ENCODE peak calls at places on chromosome 14, in five cellular contexts. T is HCT116, W is epithelial cell of esophagus, B is A673, H is transverse colon. C is an unnamed sample.

GRCh38 chr14:104973215-104974145 is 4.7 kb downstream of the AHNAK2 start:
- DNase-seq in W (peak), T (peak), H (peak), B (peak), C (peak)

GRCh38 chr14:99662846-99663245 is 17.9 kb downstream of the HHIPL1 start:
- DNase-seq in T (no peak), W (no peak), B (no peak), H (no peak), C (no peak)

GRCh38 chr14:100532154-100532915 is 54.9 kb downstream of the BEGAIN start:
- DNase-seq in B (no peak), T (no peak), W (peak), H (no peak), C (no peak)

GRCh38 chr14:99566390-99567354 is 37.3 kb downstream of the CCDC85C start:
- DNase-seq in H (no peak), T (no peak), W (no peak), B (no peak), C (no peak)

GRCh38 chr14:36183402-36183801 is 6.9 kb upstream of the PTCSC3 start:
- DNase-seq in B (no peak), T (no peak), H (no peak), W (peak), C (no peak)

GRCh38 chr14:64955297-64955696 is 12.8 kb upstream of the GPX2 start:
- DNase-seq in B (no peak), W (no peak), H (no peak), T (no peak), C (no peak)

GRCh38 chr14:94113490-94113889 is 3.0 kb downstream of the IFI27 start:
- DNase-seq in W (peak), B (no peak), H (peak), T (no peak), C (peak)

GRCh38 chr14:89652352-89652751 is 235.3 kb upstream of the FOXN3 start:
- DNase-seq in W (no peak), T (no peak), B (no peak), H (no peak), C (no peak)

GRCh38 chr14:91373591-91374245 is 43.9 kb downstream of the CCDC88C start:
- DNase-seq in T (no peak), H (no peak), W (no peak), B (peak), C (no peak)

GRCh38 chr14:75518625-75519024 is 3.6 kb upstream of the BATF start:
- DNase-seq in H (no peak), B (peak), W (peak), T (peak), C (peak)

GRCh38 chr14:58071341-58071740 is 80.7 kb downstream of the ARMH4 start:
- DNase-seq in H (no peak), T (no peak), W (no peak), B (no peak), C (no peak)

GRCh38 chr14:63993992-63994391 is 141.2 kb downstream of the SYNE2 start:
- DNase-seq in B (no peak), T (no peak), H (no peak), W (peak), C (peak)

GRCh38 chr14:100785338-100785615 is 40.6 kb upstream of the MEG3 start:
- DNase-seq in T (no peak), W (no peak), B (no peak), H (no peak), C (no peak)

GRCh38 chr14:102507026-102507860 is 2.3 kb downstream of the ANKRD9 start:
- DNase-seq in B (no peak), T (no peak), W (peak), H (no peak), C (no peak)

GRCh38 chr14:77208266-77208978 is 26.8 kb downstream of the TMEM63C start:
- DNase-seq in T (no peak), H (peak), W (peak), B (peak), C (peak)

GRCh38 chr14:45610303-45610702 is 357.3 kb upstream of the MIS18BP1 start:
- DNase-seq in B (peak), W (peak), T (no peak), H (no peak), C (peak)
- TF ChIP-seq CTCF in B (peak), W (peak), T (no peak), H (peak), C (no peak)

GRCh38 chr14:95876769-95877490 is at the start of gene TUNAR:
- DNase-seq in B (peak), H (no peak), W (no peak), T (no peak), C (no peak)
- H3K4me3 ChIP-seq in B (peak), H (no peak), W (no peak), T (no peak), C (no peak)

DNA sequence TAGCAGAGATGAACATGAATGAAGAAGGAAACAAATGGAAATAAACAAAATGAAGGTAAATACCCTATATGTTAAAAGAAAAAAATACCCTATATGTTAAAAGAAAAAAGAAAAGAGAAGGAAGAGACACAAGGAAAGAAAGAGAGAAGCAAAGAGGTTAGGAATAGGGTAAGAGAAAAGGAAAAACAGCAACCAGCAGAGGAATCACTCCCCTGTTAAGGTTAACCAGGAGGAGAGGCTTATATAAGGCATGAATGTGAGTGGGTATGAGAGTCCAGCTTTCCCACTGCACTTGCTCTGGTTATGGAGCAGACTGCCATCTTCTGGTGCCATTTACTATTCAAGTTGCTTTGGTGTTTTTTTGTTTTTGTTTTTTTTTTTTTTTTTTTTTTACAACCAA is 3.1 kb downstream of the PPP1R3E start:
- DNase-seq in T (no peak), H (no peak), B (peak), W (peak), C (no peak)
- TF ChIP-seq CTCF in T (no peak), H (no peak), B (peak), W (peak), C (peak)

GRCh38 chr14:49975799-49976198 is 82.9 kb downstream of the ARF6 start:
- DNase-seq in W (no peak), B (no peak), H (peak), T (peak), C (peak)
- H3K4me3 ChIP-seq in W (no peak), B (no peak), H (no peak), T (no peak), C (no peak)

C was measured in foreskin fibroblast.